ENCODE peak calls at places on chromosomes 12 and 14, in seven cellular contexts. C, H, J, A, Y, B and Z are unnamed samples.

GRCh38 chr14:53441789-53442188 is 288.7 kb upstream of the DDHD1 start:
- DNase-seq in C (no peak), H (no peak), J (no peak), A (no peak), Y (no peak), B (no peak), Z (no peak)

GRCh38 chr14:90523544-90523943 is 126.7 kb downstream of the CALM1 start:
- DNase-seq in C (peak; percentile 45), H (peak; percentile 35), J (no peak), A (peak; percentile 66), Y (no peak), B (no peak), Z (no peak)

GRCh38 chr14:75244121-75244520 is 34.5 kb upstream of the FOS start:
- DNase-seq in C (no peak), H (no peak), J (no peak), A (peak; percentile 93), Y (no peak), B (no peak), Z (no peak)

GRCh38 chr12:14573118-14573517 is 5.4 kb upstream of the PLBD1 start:
- DNase-seq in C (no peak), H (no peak), J (no peak), A (no peak), Y (no peak), B (no peak), Z (no peak)

GRCh38 chr14:72788972-72789728 is 104.8 kb downstream of the DPF3 start:
- DNase-seq in C (no peak), H (no peak), J (no peak), A (no peak), Y (no peak), B (peak; percentile 54), Z (no peak)

GRCh38 chr14:96237641-96238040 is 18.4 kb upstream of the BDKRB1 start:
- DNase-seq in C (no peak), H (no peak), J (no peak), A (no peak), Y (no peak), B (no peak), Z (no peak)

GRCh38 chr12:13784504-13784903 is 196.9 kb downstream of the GRIN2B start:
- DNase-seq in C (no peak), H (no peak), J (no peak), A (no peak), Y (no peak), B (no peak), Z (no peak)

GRCh38 chr12:8048906-8049305 is 16.4 kb downstream of the FOXJ2 start:
- DNase-seq in C (no peak), H (no peak), J (no peak), A (no peak), Y (no peak), B (no peak), Z (no peak)

GRCh38 chr12:52395761-52396434 is 10.2 kb downstream of the KRT82 start:
- DNase-seq in C (no peak), H (no peak), J (peak; percentile 97), A (peak; percentile 80), Y (peak; percentile 87), B (peak; percentile 90), Z (no peak)

GRCh38 chr14:34064349-34064748 is 113.5 kb upstream of the EGLN3 start:
- DNase-seq in C (peak; percentile 11), H (no peak), J (no peak), A (peak; percentile 32), Y (no peak), B (no peak), Z (no peak)

GRCh38 chr12:92070054-92070863 is 75.4 kb downstream of the BTG1 start:
- DNase-seq in C (no peak), H (no peak), J (no peak), A (no peak), Y (no peak), B (no peak), Z (no peak)

GRCh38 chr14:35385042-35385839 is 19.3 kb downstream of the NFKBIA start:
- DNase-seq in C (peak; percentile 93), H (peak; percentile 98), J (no peak), A (no peak), Y (no peak), B (no peak), Z (no peak)

GRCh38 chr12:45725631-45726593 is 3.6 kb upstream of the ARID2 start:
- DNase-seq in C (peak; percentile 51), H (peak; percentile 68), J (no peak), A (peak; percentile 58), Y (no peak), B (peak; percentile 41), Z (peak; percentile 23)

GRCh38 chr14:87171161-87171560 is 821.8 kb downstream of the GALC start:
- DNase-seq in C (no peak), H (no peak), J (no peak), A (no peak), Y (no peak), B (no peak), Z (no peak)

GRCh38 chr12:12892670-12893290 is 1.4 kb downstream of the GPRC5A start:
- DNase-seq in C (no peak), H (no peak), J (no peak), A (peak; percentile 82), Y (no peak), B (peak; percentile 63), Z (no peak)

GRCh38 chr14:96578619-96579018 is 76.4 kb downstream of the PAPOLA start:
- DNase-seq in C (no peak), H (no peak), J (no peak), A (no peak), Y (no peak), B (no peak), Z (no peak)

GRCh38 chr14:99627510-99628381 is 17.2 kb upstream of the HHIPL1 start:
- DNase-seq in C (no peak), H (no peak), J (no peak), A (no peak), Y (no peak), B (no peak), Z (no peak)

GRCh38 chr14:78902010-78902623 is 731.9 kb downstream of the NRXN3 start:
- DNase-seq in C (peak; percentile 54), H (peak; percentile 19), J (peak; percentile 50), A (peak; percentile 12), Y (peak; percentile 63), B (peak; percentile 54), Z (peak; percentile 37)

GRCh38 chr14:74551001-74551400 is 57.4 kb downstream of the ISCA2 start:
- DNase-seq in C (no peak), H (no peak), J (no peak), A (no peak), Y (no peak), B (no peak), Z (no peak)

GRCh38 chr12:108305520-108305919 is 33.6 kb downstream of the CMKLR1 start:
- DNase-seq in C (peak; percentile 71), H (peak; percentile 33), J (no peak), A (peak; percentile 87), Y (no peak), B (no peak), Z (no peak)

GRCh38 chr14:88384653-88385205 is 728 bp upstream of the SPATA7 start:
- DNase-seq in C (no peak), H (peak; percentile 19), J (no peak), A (peak; percentile 83), Y (no peak), B (no peak), Z (no peak)

GRCh38 chr12:96070670-96071279 is 35.4 kb upstream of the LTA4H start:
- DNase-seq in C (no peak), H (peak; percentile 7), J (peak; percentile 68), A (peak; percentile 28), Y (peak; percentile 54), B (peak; percentile 80), Z (no peak)

GRCh38 chr14:41899416-41899815 is 292.7 kb downstream of the LRFN5 start:
- DNase-seq in C (peak; percentile 3), H (peak; percentile 19), J (no peak), A (no peak), Y (no peak), B (no peak), Z (no peak)

GRCh38 chr14:74548881-74549280 is 55.3 kb downstream of the ISCA2 start:
- DNase-seq in C (peak; percentile 38), H (no peak), J (no peak), A (no peak), Y (no peak), B (no peak), Z (no peak)

DNA sequence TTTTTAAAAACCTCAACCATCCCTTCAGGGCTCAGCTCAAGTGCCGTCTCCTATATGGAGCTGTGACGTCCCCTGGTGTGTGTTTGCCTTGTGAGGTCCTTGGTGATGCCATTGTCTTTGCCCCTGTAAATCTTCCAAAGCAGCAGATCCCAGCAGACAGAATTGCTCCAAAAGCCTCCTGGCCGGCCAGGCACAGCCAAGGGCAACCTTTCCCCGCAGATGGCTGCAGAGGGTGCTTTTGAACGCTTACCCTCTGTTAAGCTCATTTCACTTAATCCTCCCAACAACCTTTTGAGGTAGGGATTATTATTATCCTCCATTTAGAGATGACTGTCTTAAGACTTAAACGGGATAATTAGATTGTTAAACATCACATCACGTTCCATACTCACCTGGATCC is 51.4 kb downstream of the RFX4 start:
- DNase-seq in C (no peak), H (no peak), J (no peak), A (no peak), Y (no peak), B (no peak), Z (no peak)
- H3K4ac ChIP-seq in C (no peak overlapping the region), H (no peak overlapping the region), J (no peak overlapping the region), A (no peak overlapping the region), Y (no peak overlapping the region), B (no peak overlapping the region), Z (no peak overlapping the region)

GRCh38 chr14:19975291-19975690 is at the start of gene OR4K15:
- DNase-seq in C (no peak), H (no peak), J (no peak), A (no peak), Y (no peak), B (no peak), Z (no peak)
- H3K4ac ChIP-seq in C (no peak within 1 kb of the TSS), H (no peak within 1 kb of the TSS), J (no peak within 1 kb of the TSS), A (no peak within 1 kb of the TSS), Y (no peak within 1 kb of the TSS), B (no peak within 1 kb of the TSS), Z (no peak within 1 kb of the TSS)

GRCh38 chr12:132181570-132182200 is 37.4 kb downstream of the NOC4L start:
- DNase-seq in C (no peak), H (no peak), J (no peak), A (no peak), Y (no peak), B (no peak), Z (no peak)
- H3K4ac ChIP-seq in C (no peak overlapping the region), H (no peak overlapping the region), J (no peak overlapping the region), A (no peak overlapping the region), Y (no peak overlapping the region), B (no peak overlapping the region), Z (peak overlapping the region; percentile 66)

GRCh38 chr14:52350445-52350844 is 36.3 kb downstream of the PTGER2 start:
- DNase-seq in C (no peak), H (no peak), J (no peak), A (no peak), Y (no peak), B (no peak), Z (no peak)
- H3K4ac ChIP-seq in C (peak overlapping the region; percentile 96), H (peak overlapping the region; percentile 94), J (no peak overlapping the region), A (no peak overlapping the region), Y (no peak overlapping the region), B (no peak overlapping the region), Z (no peak overlapping the region)

DNA sequence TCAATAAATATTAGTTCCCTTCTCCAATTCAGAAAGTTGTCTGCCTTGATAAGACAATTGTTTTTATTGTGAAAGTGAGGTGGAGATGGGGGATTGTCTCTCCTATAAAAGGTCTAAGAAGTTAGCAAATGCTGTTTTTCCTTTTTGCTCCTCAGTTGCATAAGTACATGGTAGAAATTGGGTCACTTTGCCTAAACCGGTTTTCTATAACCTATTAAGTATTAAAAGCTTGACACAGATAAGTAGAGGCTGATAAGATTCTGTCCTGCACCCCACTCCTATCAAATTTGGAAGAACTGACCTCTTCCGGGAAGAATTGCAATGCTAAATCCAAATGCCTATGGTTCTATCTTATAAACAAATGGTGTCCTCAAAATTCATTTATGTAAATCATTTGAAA is 7.0 kb downstream of the SLCO1B1 start:
- DNase-seq in C (no peak), H (no peak), J (no peak), A (no peak), Y (no peak), B (no peak), Z (no peak)
- H3K4ac ChIP-seq in C (no peak overlapping the region), H (no peak overlapping the region), J (no peak overlapping the region), A (no peak overlapping the region), Y (no peak overlapping the region), B (no peak overlapping the region), Z (no peak overlapping the region)